ENCODE peak calls at places on chromosome 4, in seven cellular contexts. L is ecto neural progenitor cell; S is SK-N-DZ; I is NCI-H1694; N is CD4-positive, alpha-beta memory T cell; U is progenitor cell of endocrine pancreas; X is fibroblast of pulmonary artery. E is an unnamed sample.

GRCh38 chr4:6893449-6894085 is 16.1 kb upstream of the TBC1D14 start:
- DNase-seq in L (no peak), S (no peak), I (no peak), N (no peak), U (no peak), X (no peak), E (no peak)

GRCh38 chr4:108168213-108168671 is 490 bp downstream of the LEF1 start:
- DNase-seq in L (no peak), S (no peak), I (no peak), N (peak), U (no peak), X (peak), E (no peak)

GRCh38 chr4:56650259-56651070 is 30.6 kb downstream of the HOPX start:
- DNase-seq in L (no peak), S (no peak), I (no peak), N (no peak), U (no peak), X (no peak), E (no peak)

GRCh38 chr4:98377626-98378025 is 116.4 kb downstream of the RAP1GDS1 start:
- DNase-seq in L (no peak), S (no peak), I (no peak), N (no peak), U (no peak), X (peak), E (no peak)

GRCh38 chr4:10008208-10009005 is 12.9 kb downstream of the SLC2A9 start:
- DNase-seq in L (no peak), S (no peak), I (no peak), N (no peak), U (no peak), X (peak), E (no peak)

GRCh38 chr4:68011684-68012083 is 48.4 kb upstream of the TMPRSS11A start:
- DNase-seq in L (no peak), S (no peak), I (no peak), N (no peak), U (no peak), X (no peak), E (no peak)

GRCh38 chr4:165926307-165926706 is 53.3 kb downstream of the TLL1 start:
- DNase-seq in L (no peak), S (no peak), I (no peak), N (no peak), U (no peak), X (no peak), E (no peak)

GRCh38 chr4:112509243-112510190 is 6.5 kb downstream of the NEUROG2 start:
- DNase-seq in L (peak), S (no peak), I (no peak), N (no peak), U (no peak), X (no peak), E (no peak)

GRCh38 chr4:105784761-105785160 is 76.2 kb downstream of the GSTCD start:
- DNase-seq in L (no peak), S (no peak), I (no peak), N (no peak), U (no peak), X (no peak), E (no peak)

GRCh38 chr4:119113033-119113655 is 22.5 kb upstream of the MYOZ2 start:
- DNase-seq in L (no peak), S (no peak), I (no peak), N (no peak), U (no peak), X (peak), E (peak)

GRCh38 chr4:142845293-142846070 is 619 bp downstream of the INPP4B start:
- DNase-seq in L (peak), S (peak), I (no peak), N (peak), U (peak), X (no peak), E (no peak)

GRCh38 chr4:84493092-84493850 is 5.8 kb downstream of the NKX6-1 start:
- DNase-seq in L (peak), S (peak), I (no peak), N (no peak), U (no peak), X (peak), E (no peak)